ENCODE peak calls at places on chromosomes 6 and 20, in seven cellular contexts. One of them, this sample, is unnamed.

GRCh38 chr20:2697768-2698167 is 5.2 kb downstream of the EBF4 start:
- DNase-seq in glutamatergic neuron: peak
- DNase-seq in astrocyte of the cerebellum: no peak
- DNase-seq in RKO: no peak
- DNase-seq in GM04504: no peak
- DNase-seq in activated CD8-positive, alpha-beta T cell treated with anti-CD3 and anti-CD28 coated beads for 36 hours: no peak
- DNase-seq in hippocampal formation: no peak
- DNase-seq in this sample: no peak

GRCh38 chr6:149225370-149225769 is 92.1 kb upstream of the TAB2 start:
- DNase-seq in hippocampal formation: no peak
- DNase-seq in RKO: no peak
- DNase-seq in glutamatergic neuron: no peak
- DNase-seq in activated CD8-positive, alpha-beta T cell treated with anti-CD3 and anti-CD28 coated beads for 36 hours: no peak
- DNase-seq in astrocyte of the cerebellum: no peak
- DNase-seq in GM04504: no peak
- DNase-seq in this sample: no peak

GRCh38 chr20:50278377-50278683 is 87.7 kb downstream of the CEBPB start:
- DNase-seq in astrocyte of the cerebellum: no peak
- DNase-seq in activated CD8-positive, alpha-beta T cell treated with anti-CD3 and anti-CD28 coated beads for 36 hours: no peak
- DNase-seq in RKO: no peak
- DNase-seq in GM04504: no peak
- DNase-seq in glutamatergic neuron: no peak
- DNase-seq in hippocampal formation: no peak
- DNase-seq in this sample: no peak

GRCh38 chr6:159443521-159443920 is 249.5 kb downstream of the SOD2 start:
- DNase-seq in GM04504: no peak
- DNase-seq in RKO: no peak
- DNase-seq in hippocampal formation: no peak
- DNase-seq in astrocyte of the cerebellum: no peak
- DNase-seq in glutamatergic neuron: no peak
- DNase-seq in activated CD8-positive, alpha-beta T cell treated with anti-CD3 and anti-CD28 coated beads for 36 hours: no peak
- DNase-seq in this sample: no peak

GRCh38 chr6:127946388-127946787 is 45.5 kb upstream of the THEMIS start:
- DNase-seq in RKO: peak
- DNase-seq in GM04504: no peak
- DNase-seq in activated CD8-positive, alpha-beta T cell treated with anti-CD3 and anti-CD28 coated beads for 36 hours: no peak
- DNase-seq in astrocyte of the cerebellum: no peak
- DNase-seq in hippocampal formation: no peak
- DNase-seq in glutamatergic neuron: no peak
- DNase-seq in this sample: no peak

GRCh38 chr6:165849539-165850430 is 186.7 kb upstream of the PDE10A start:
- DNase-seq in RKO: no peak
- DNase-seq in glutamatergic neuron: peak
- DNase-seq in hippocampal formation: no peak
- DNase-seq in activated CD8-positive, alpha-beta T cell treated with anti-CD3 and anti-CD28 coated beads for 36 hours: peak
- DNase-seq in astrocyte of the cerebellum: no peak
- DNase-seq in GM04504: no peak
- DNase-seq in this sample: no peak

GRCh38 chr6:122789862-122790739 is 1.0 kb downstream of the SMPDL3A start:
- DNase-seq in activated CD8-positive, alpha-beta T cell treated with anti-CD3 and anti-CD28 coated beads for 36 hours: peak
- DNase-seq in glutamatergic neuron: peak
- DNase-seq in hippocampal formation: peak
- DNase-seq in GM04504: no peak
- DNase-seq in RKO: peak
- DNase-seq in astrocyte of the cerebellum: no peak
- DNase-seq in this sample: peak

GRCh38 chr6:18293192-18293904 is 29.0 kb upstream of the DEK start:
- DNase-seq in GM04504: peak
- DNase-seq in RKO: peak
- DNase-seq in hippocampal formation: no peak
- DNase-seq in astrocyte of the cerebellum: no peak
- DNase-seq in activated CD8-positive, alpha-beta T cell treated with anti-CD3 and anti-CD28 coated beads for 36 hours: no peak
- DNase-seq in glutamatergic neuron: no peak
- DNase-seq in this sample: peak

GRCh38 chr6:40486576-40486975 is 100.6 kb downstream of the LRFN2 start:
- DNase-seq in RKO: no peak
- DNase-seq in activated CD8-positive, alpha-beta T cell treated with anti-CD3 and anti-CD28 coated beads for 36 hours: no peak
- DNase-seq in hippocampal formation: no peak
- DNase-seq in glutamatergic neuron: no peak
- DNase-seq in GM04504: no peak
- DNase-seq in astrocyte of the cerebellum: no peak
- DNase-seq in this sample: no peak

GRCh38 chr6:116229287-116229913 is 24.5 kb downstream of the TSPYL4 start:
- DNase-seq in hippocampal formation: peak
- DNase-seq in RKO: peak
- DNase-seq in astrocyte of the cerebellum: peak
- DNase-seq in activated CD8-positive, alpha-beta T cell treated with anti-CD3 and anti-CD28 coated beads for 36 hours: peak
- DNase-seq in GM04504: peak
- DNase-seq in glutamatergic neuron: peak
- DNase-seq in this sample: no peak

GRCh38 chr6:14337157-14337556 is 219.6 kb downstream of the CD83 start:
- DNase-seq in astrocyte of the cerebellum: no peak
- DNase-seq in activated CD8-positive, alpha-beta T cell treated with anti-CD3 and anti-CD28 coated beads for 36 hours: no peak
- DNase-seq in hippocampal formation: no peak
- DNase-seq in glutamatergic neuron: no peak
- DNase-seq in RKO: no peak
- DNase-seq in GM04504: no peak
- DNase-seq in this sample: peak

GRCh38 chr6:73768630-73769029 is 72.6 kb downstream of the CD109 start:
- DNase-seq in hippocampal formation: no peak
- DNase-seq in astrocyte of the cerebellum: no peak
- DNase-seq in activated CD8-positive, alpha-beta T cell treated with anti-CD3 and anti-CD28 coated beads for 36 hours: no peak
- DNase-seq in glutamatergic neuron: no peak
- DNase-seq in GM04504: no peak
- DNase-seq in RKO: no peak
- DNase-seq in this sample: peak

GRCh38 chr20:59783020-59784010 is 150.1 kb downstream of the SYCP2 start:
- DNase-seq in activated CD8-positive, alpha-beta T cell treated with anti-CD3 and anti-CD28 coated beads for 36 hours: peak
- DNase-seq in glutamatergic neuron: peak
- DNase-seq in RKO: peak
- DNase-seq in hippocampal formation: peak
- DNase-seq in GM04504: peak
- DNase-seq in astrocyte of the cerebellum: peak
- DNase-seq in this sample: peak

GRCh38 chr20:8373579-8373978 is 241.5 kb downstream of the PLCB1 start:
- DNase-seq in astrocyte of the cerebellum: no peak
- DNase-seq in GM04504: no peak
- DNase-seq in activated CD8-positive, alpha-beta T cell treated with anti-CD3 and anti-CD28 coated beads for 36 hours: no peak
- DNase-seq in hippocampal formation: no peak
- DNase-seq in RKO: no peak
- DNase-seq in glutamatergic neuron: no peak
- DNase-seq in this sample: no peak

GRCh38 chr6:30691208-30691872 is 556 bp upstream of the NRM start:
- DNase-seq in GM04504: no peak
- DNase-seq in glutamatergic neuron: no peak
- DNase-seq in hippocampal formation: no peak
- DNase-seq in activated CD8-positive, alpha-beta T cell treated with anti-CD3 and anti-CD28 coated beads for 36 hours: no peak
- DNase-seq in astrocyte of the cerebellum: no peak
- DNase-seq in RKO: no peak
- DNase-seq in this sample: no peak

GRCh38 chr6:149323925-149324324 is 6.4 kb downstream of the TAB2 start:
- DNase-seq in glutamatergic neuron: no peak
- DNase-seq in GM04504: no peak
- DNase-seq in RKO: no peak
- DNase-seq in activated CD8-positive, alpha-beta T cell treated with anti-CD3 and anti-CD28 coated beads for 36 hours: no peak
- DNase-seq in hippocampal formation: no peak
- DNase-seq in astrocyte of the cerebellum: no peak
- DNase-seq in this sample: no peak

GRCh38 chr6:155402656-155403304 is 52.9 kb downstream of the NOX3 start:
- DNase-seq in astrocyte of the cerebellum: no peak
- DNase-seq in glutamatergic neuron: no peak
- DNase-seq in activated CD8-positive, alpha-beta T cell treated with anti-CD3 and anti-CD28 coated beads for 36 hours: no peak
- DNase-seq in GM04504: no peak
- DNase-seq in RKO: no peak
- DNase-seq in hippocampal formation: no peak
- DNase-seq in this sample: no peak